ENCODE peak calls at places on chromosome 13, in five cellular contexts. M is heart left ventricle, N is NCI-H1417, H is ovary, Y is GM23248. U is an unnamed sample.

GRCh38 chr13:95258619-95259194 is 42.5 kb downstream of the ABCC4 start:
- DNase-seq in M (no peak), H (no peak), Y (no peak), N (peak; percentile 41), U (no peak)

GRCh38 chr13:45361596-45362206 is 20.7 kb upstream of the TPT1 start:
- DNase-seq in Y (peak; percentile 79), M (no peak), H (no peak), N (no peak), U (no peak)

GRCh38 chr13:100300213-100300612 is 211.3 kb downstream of the PCCA start:
- DNase-seq in H (no peak), Y (no peak), M (no peak), N (no peak), U (no peak)

GRCh38 chr13:114078501-114079451 is 53.6 kb downstream of the RASA3 start:
- DNase-seq in Y (peak; percentile 97), N (peak; percentile 75), H (peak; percentile 30), M (no peak), U (peak; percentile 63)

GRCh38 chr13:52615817-52616216 is 26.4 kb upstream of the HNRNPA1L2 start:
- DNase-seq in H (no peak), N (no peak), Y (no peak), M (no peak), U (no peak)

GRCh38 chr13:43786766-43787517 is at the start of gene ENOX1:
- DNase-seq in Y (peak; percentile 84), H (peak; percentile 80), N (peak; percentile 86), M (peak; percentile 68), U (peak; percentile 38)

GRCh38 chr13:36850790-36851438 is 31.9 kb downstream of the RFXAP start:
- DNase-seq in M (no peak), N (peak; percentile 34), H (no peak), Y (peak; percentile 26), U (peak; percentile 19)

GRCh38 chr13:113137656-113138292 is 15.2 kb downstream of the F10 start:
- DNase-seq in Y (no peak), M (no peak), N (no peak), H (no peak), U (no peak)

GRCh38 chr13:25819856-25820530 is 231.8 kb downstream of the SHISA2 start:
- DNase-seq in N (peak; percentile 7), M (no peak), Y (no peak), H (no peak), U (no peak)

GRCh38 chr13:51339952-51340732 is 651 bp downstream of the SERPINE3 start:
- DNase-seq in H (no peak), N (no peak), Y (peak; percentile 57), M (no peak), U (no peak)